ENCODE peak calls at places on chromosomes 3 and 15, in eight cellular contexts. E is PC-3, I is GM23248, U is MM.1S, K is OCI-LY7, N is PC-9, B is SK-N-SH, D is hepatocyte. O is an unnamed sample. For H3K9me2, the result is how much of the 10 kb centered on the place peaks cover.

GRCh38 chr3:139836656-139837464 is 98.1 kb upstream of the CLSTN2 start:
- DNase-seq in E (no peak), I (no peak), U (no peak), K (no peak), N (no peak), B (no peak), D (no peak), O (no peak)

GRCh38 chr3:101484805-101485620 is 28.0 kb downstream of the SENP7 start:
- DNase-seq in E (peak), I (peak), U (no peak), K (no peak), N (no peak), B (no peak), D (peak), O (no peak)

GRCh38 chr3:67875338-67875737 is 220.9 kb upstream of the SUCLG2 start:
- DNase-seq in E (peak), I (no peak), U (no peak), K (no peak), N (no peak), B (no peak), D (no peak), O (no peak)

GRCh38 chr3:149941186-149941585 is 29.5 kb downstream of the PFN2 start:
- DNase-seq in E (no peak), I (peak), U (no peak), K (no peak), N (no peak), B (no peak), D (no peak), O (no peak)

GRCh38 chr3:9768376-9768775 is 1.4 kb downstream of the CAMK1 start:
- DNase-seq in E (no peak), I (no peak), U (no peak), K (no peak), N (no peak), B (no peak), D (no peak), O (no peak)

GRCh38 chr3:181637056-181637798 is 74.5 kb upstream of the SOX2 start:
- DNase-seq in E (no peak), I (no peak), U (no peak), K (no peak), N (peak), B (no peak), D (no peak), O (no peak)

GRCh38 chr3:124429129-124429815 is 301.0 kb upstream of the UMPS start:
- DNase-seq in E (peak), I (peak), U (no peak), K (no peak), N (peak), B (peak), D (peak), O (no peak)

GRCh38 chr15:97981058-97981457 is 20.6 kb downstream of the ARRDC4 start:
- DNase-seq in E (no peak), I (no peak), U (no peak), K (no peak), N (no peak), B (no peak), D (no peak), O (no peak)

GRCh38 chr3:16741103-16741758 is 136.0 kb upstream of the DAZL start:
- DNase-seq in E (peak), I (peak), U (no peak), K (no peak), N (no peak), B (no peak), D (no peak), O (no peak)

GRCh38 chr3:114035146-114035545 is 21.2 kb downstream of the CCDC191 start:
- DNase-seq in E (peak), I (peak), U (no peak), K (no peak), N (no peak), B (no peak), D (no peak), O (no peak)

GRCh38 chr3:171058058-171058457 is 31.5 kb upstream of the SLC2A2 start:
- DNase-seq in E (peak), I (peak), U (no peak), K (no peak), N (no peak), B (no peak), D (no peak), O (no peak)

GRCh38 chr3:55591893-55592292 is 104.8 kb upstream of the WNT5A start:
- DNase-seq in E (no peak), I (peak), U (no peak), K (no peak), N (no peak), B (no peak), D (no peak), O (no peak)

GRCh38 chr15:85430406-85431204 is 50.2 kb downstream of the AKAP13 start:
- DNase-seq in E (no peak), I (no peak), U (no peak), K (no peak), N (no peak), B (peak), D (no peak), O (no peak)

GRCh38 chr3:127849368-127849767 is 27.1 kb upstream of the MGLL start:
- DNase-seq in E (no peak), I (no peak), U (no peak), K (no peak), N (no peak), B (no peak), D (no peak), O (peak)
- H2AFZ ChIP-seq in E (no peak), I (no peak), U (no peak), K (no peak), N (no peak), B (no peak), D (no peak), O (peak)

GRCh38 chr15:66139816-66140215 is 113.7 kb downstream of the MEGF11 start:
- DNase-seq in E (no peak), I (no peak), U (no peak), K (no peak), N (no peak), B (no peak), D (no peak), O (no peak)
- H3K9me2 ChIP-seq in E (under half), I (under half), U (under half), K (under half), N (under half), B (under half), D (under half), O (under half)

DNA sequence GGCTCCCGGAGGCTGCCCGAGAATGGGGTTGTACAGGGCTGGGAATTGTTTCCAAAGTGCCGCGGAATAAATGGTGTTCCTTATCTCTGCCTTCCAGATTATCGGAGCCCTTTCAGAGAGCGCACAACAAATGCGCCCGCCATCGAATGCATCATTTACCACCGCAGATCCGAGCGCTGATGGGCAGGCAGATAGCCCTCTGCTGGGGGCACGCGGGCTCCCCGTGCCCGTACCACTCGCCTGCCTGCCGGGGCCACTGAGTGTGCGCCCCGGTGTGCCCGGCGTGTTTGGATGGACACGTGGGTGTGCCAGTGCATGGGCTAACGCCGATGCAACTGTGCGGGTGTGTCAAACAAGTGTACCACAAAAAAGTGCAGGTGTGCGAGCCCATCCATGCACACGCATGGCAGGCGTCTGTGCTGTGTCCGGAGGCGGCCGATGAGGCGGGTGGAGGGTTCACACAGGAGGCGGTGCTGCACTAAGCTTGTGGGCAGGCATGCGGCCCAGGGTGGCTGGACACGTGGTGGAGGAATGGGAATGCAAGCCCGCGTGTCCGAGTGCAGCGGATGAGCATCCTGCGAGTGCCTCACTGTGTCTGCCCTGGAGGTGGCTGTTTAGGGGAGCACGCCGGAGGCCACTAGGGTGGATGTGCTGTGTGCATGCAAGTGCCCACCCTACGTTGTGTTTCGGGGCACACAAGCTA is 3.8 kb upstream of the GATA2 start:
- DNase-seq in E (no peak), I (peak), U (no peak), K (no peak), N (no peak), B (peak), D (no peak), O (peak)
- H2AFZ ChIP-seq in E (peak), I (no peak), U (no peak), K (no peak), N (no peak), B (no peak), D (no peak), O (peak)

GRCh38 chr3:111570404-111571030 is 24.6 kb downstream of the ZBED2 start:
- DNase-seq in E (no peak), I (no peak), U (no peak), K (no peak), N (no peak), B (no peak), D (no peak), O (peak)

GRCh38 chr3:111568355-111568754 is 26.4 kb downstream of the CD96 start:
- DNase-seq in E (no peak), I (no peak), U (no peak), K (no peak), N (no peak), B (no peak), D (no peak), O (no peak)

GRCh38 chr3:111568906-111569305 is 26.2 kb downstream of the ZBED2 start:
- DNase-seq in E (no peak), I (peak), U (no peak), K (no peak), N (no peak), B (no peak), D (no peak), O (no peak)

GRCh38 chr3:111571272-111571671 is 23.9 kb downstream of the ZBED2 start:
- DNase-seq in E (no peak), I (no peak), U (no peak), K (no peak), N (no peak), B (no peak), D (no peak), O (no peak)

DNA sequence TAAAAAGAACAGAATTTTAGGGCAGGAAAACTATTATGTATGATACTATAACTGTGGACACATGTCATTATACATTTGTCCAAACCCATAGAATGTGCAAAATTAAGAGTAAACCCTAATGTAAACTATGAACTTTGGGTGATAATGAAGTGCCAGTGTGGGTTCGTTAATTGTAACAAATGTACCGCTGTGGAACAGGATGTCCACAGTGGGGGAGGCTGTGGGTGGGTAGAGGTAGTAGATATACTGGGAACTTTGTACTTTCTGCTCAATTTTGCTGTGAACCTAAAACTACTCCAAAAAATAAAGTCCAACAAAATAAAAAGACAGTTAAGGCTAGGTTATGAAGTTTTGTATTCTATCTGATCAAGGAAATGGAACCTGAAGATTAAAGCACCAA is 24.8 kb downstream of the CD96 start:
- DNase-seq in E (no peak), I (no peak), U (no peak), K (no peak), N (no peak), B (no peak), D (no peak), O (no peak)
- H3K9me2 ChIP-seq in E (under half), I (under half), U (under half), K (under half), N (under half), B (under half), D (under half), O (under half)

GRCh38 chr3:33718595-33718907 is 497 bp upstream of the CLASP2 start:
- DNase-seq in E (no peak), I (no peak), U (no peak), K (no peak), N (no peak), B (no peak), D (no peak), O (no peak)
- H2AFZ ChIP-seq in E (peak), I (peak), U (peak), K (peak), N (peak), B (peak), D (peak), O (peak)

GRCh38 chr3:61903931-61904657 is 342.7 kb downstream of the PTPRG start:
- DNase-seq in E (no peak), I (peak), U (no peak), K (no peak), N (no peak), B (no peak), D (peak), O (no peak)

GRCh38 chr3:61901986-61902385 is 340.6 kb downstream of the PTPRG start:
- DNase-seq in E (no peak), I (no peak), U (no peak), K (no peak), N (no peak), B (no peak), D (no peak), O (no peak)

GRCh38 chr3:61899700-61900462 is 338.5 kb downstream of the PTPRG start:
- DNase-seq in E (no peak), I (no peak), U (no peak), K (no peak), N (no peak), B (no peak), D (no peak), O (no peak)

GRCh38 chr3:61901481-61901880 is 340.1 kb downstream of the PTPRG start:
- DNase-seq in E (no peak), I (no peak), U (no peak), K (no peak), N (no peak), B (no peak), D (no peak), O (no peak)

GRCh38 chr3:61903074-61903473 is 341.7 kb downstream of the PTPRG start:
- DNase-seq in E (no peak), I (no peak), U (no peak), K (no peak), N (no peak), B (no peak), D (no peak), O (peak)
- H3K9me2 ChIP-seq in E (under half), I (under half), U (under half), K (under half), N (under half), B (under half), D (under half), O (under half)

GRCh38 chr15:58070801-58071418 is 5.4 kb upstream of the ALDH1A2 start:
- DNase-seq in E (peak), I (peak), U (peak), K (peak), N (no peak), B (peak), D (peak), O (peak)
- H2AFZ ChIP-seq in E (no peak), I (no peak), U (no peak), K (no peak), N (no peak), B (no peak), D (no peak), O (no peak)

DNA sequence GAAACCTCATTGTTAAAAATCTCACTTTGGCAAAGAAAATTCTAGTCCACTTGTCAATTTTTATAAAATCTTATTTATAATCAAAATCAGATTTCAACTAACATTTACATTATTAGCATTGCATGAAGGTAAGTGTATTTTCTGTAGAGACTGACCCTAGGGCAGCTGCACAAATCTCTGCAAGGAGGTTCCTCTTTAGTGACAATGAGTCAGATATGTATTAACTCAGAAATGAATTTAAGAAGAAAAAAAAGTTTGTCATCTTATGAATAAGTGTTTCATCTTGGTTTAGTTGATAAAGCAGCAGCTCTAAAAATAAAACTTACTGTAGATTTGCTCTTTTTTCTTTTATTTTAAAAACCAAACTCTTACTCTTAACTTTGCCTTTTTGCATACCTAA is 9.0 kb upstream of the GNB4 start:
- DNase-seq in E (no peak), I (no peak), U (no peak), K (no peak), N (no peak), B (no peak), D (no peak), O (no peak)
- H3K9me2 ChIP-seq in E (under half), I (under half), U (under half), K (under half), N (under half), B (under half), D (under half), O (under half)

GRCh38 chr3:43855674-43856299 is 165.0 kb downstream of the ABHD5 start:
- DNase-seq in E (peak), I (peak), U (peak), K (peak), N (peak), B (peak), D (peak), O (peak)
- H2AFZ ChIP-seq in E (peak), I (peak), U (no peak), K (peak), N (no peak), B (peak), D (no peak), O (peak)